ENCODE peak calls at places on chromosomes 2 and 18, in seven cellular contexts. C is NB4, L is fibroblast of lung, I is upper lobe of right lung, X is breast epithelium, K is heart right ventricle, S is esophagus squamous epithelium. Z is an unnamed sample.

GRCh38 chr2:239329972-239330572 is 70.7 kb downstream of the HDAC4 start:
- DNase-seq in L (no peak), X (no peak), K (peak; percentile 51), C (no peak), S (no peak), I (no peak), Z (no peak)

GRCh38 chr18:31789409-31789808 is 28.7 kb upstream of the SLC25A52 start:
- DNase-seq in C (no peak), S (no peak), L (no peak), X (no peak), K (no peak), I (no peak), Z (no peak)

GRCh38 chr2:177670791-177671528 is 278.4 kb downstream of the AGPS start:
- DNase-seq in X (no peak), K (no peak), L (no peak), S (no peak), I (no peak), C (no peak), Z (no peak)

GRCh38 chr2:197893403-197894177 is 89.2 kb downstream of the PLCL1 start:
- DNase-seq in S (no peak), K (peak; percentile 32), I (no peak), X (no peak), C (no peak), L (no peak), Z (no peak)

GRCh38 chr2:235447210-235447609 is 46.6 kb upstream of the AGAP1 start:
- DNase-seq in L (peak; percentile 13), C (no peak), K (no peak), X (no peak), S (no peak), I (no peak), Z (no peak)

GRCh38 chr2:178912416-178913056 is 105.3 kb upstream of the TTN start:
- DNase-seq in L (peak; percentile 26), C (peak; percentile 14), I (no peak), K (no peak), S (no peak), X (no peak), Z (no peak)

GRCh38 chr2:35501076-35501475 is 854.5 kb upstream of the CRIM1 start:
- DNase-seq in X (no peak), I (no peak), S (no peak), L (peak; percentile 31), C (no peak), K (no peak), Z (no peak)

GRCh38 chr18:44759925-44760342 is 79.2 kb downstream of the SETBP1 start:
- DNase-seq in X (no peak), K (no peak), C (no peak), S (no peak), I (no peak), L (no peak), Z (no peak)

GRCh38 chr2:179990676-179991317 is 16.3 kb downstream of the CWC22 start:
- DNase-seq in S (no peak), L (no peak), I (no peak), X (no peak), K (no peak), C (no peak), Z (no peak)

GRCh38 chr2:200787351-200788128 is 24.2 kb upstream of the BZW1 start:
- DNase-seq in X (no peak), L (peak; percentile 97), C (peak; percentile 65), I (no peak), K (no peak), S (no peak), Z (peak; percentile 65)

GRCh38 chr2:2933421-2933820 is 444.2 kb downstream of the EIPR1 start:
- DNase-seq in L (no peak), I (no peak), X (no peak), S (no peak), K (no peak), C (no peak), Z (no peak)

GRCh38 chr2:217953531-217953932 is 49.3 kb downstream of the TNS1 start:
- DNase-seq in I (peak; percentile 62), S (no peak), L (no peak), K (no peak), X (peak; percentile 49), C (no peak), Z (no peak)

GRCh38 chr2:196379600-196379999 is 208.2 kb upstream of the STK17B start:
- DNase-seq in L (no peak), S (no peak), I (no peak), C (no peak), K (no peak), X (no peak), Z (no peak)

GRCh38 chr2:191636235-191636543 is 41.7 kb upstream of the NABP1 start:
- DNase-seq in C (no peak), I (no peak), K (no peak), L (peak; percentile 97), S (no peak), X (no peak), Z (no peak)

GRCh38 chr2:118477111-118477517 is 370.3 kb downstream of the EN1 start:
- DNase-seq in K (no peak), C (no peak), I (no peak), X (no peak), S (no peak), L (no peak), Z (no peak)

GRCh38 chr2:133886735-133887675 is 318.7 kb upstream of the NCKAP5 start:
- DNase-seq in S (no peak), X (peak; percentile 81), K (peak; percentile 51), I (peak; percentile 79), C (peak; percentile 69), L (peak; percentile 50), Z (peak; percentile 52)

GRCh38 chr2:165898381-165898780 is 55.2 kb downstream of the TTC21B start:
- DNase-seq in S (no peak), X (peak; percentile 27), C (peak; percentile 56), L (no peak), K (no peak), I (no peak), Z (no peak)

GRCh38 chr2:175414872-175415487 is 233.5 kb upstream of the ATP5MC3 start:
- DNase-seq in S (no peak), X (peak; percentile 41), K (peak; percentile 35), C (peak; percentile 90), L (peak; percentile 47), I (peak; percentile 61), Z (peak; percentile 55)

GRCh38 chr2:172434821-172435607 is 7.6 kb downstream of the ITGA6 start:
- DNase-seq in S (no peak), X (no peak), C (peak; percentile 60), I (no peak), K (no peak), L (peak; percentile 20), Z (no peak)

GRCh38 chr2:130376433-130377293 is 20.8 kb downstream of the PTPN18 start:
- DNase-seq in C (peak; percentile 60), X (no peak), I (no peak), S (no peak), K (no peak), L (no peak), Z (no peak)
- TF ChIP-seq CTCF in C (peak; percentile 11), X (no peak), I (no peak), S (no peak), K (peak; percentile 21), L (peak; percentile 15), Z (peak; percentile 25)

GRCh38 chr18:12334280-12335262 is 26.5 kb downstream of the TUBB6 start:
- DNase-seq in S (no peak), C (no peak), I (no peak), K (peak; percentile 35), L (no peak), X (no peak), Z (no peak)

GRCh38 chr18:12336251-12336650 is 28.2 kb downstream of the TUBB6 start:
- DNase-seq in X (no peak), S (no peak), I (no peak), K (no peak), L (no peak), C (no peak), Z (no peak)

GRCh38 chr18:12336887-12337286 is 28.8 kb downstream of the TUBB6 start:
- DNase-seq in I (no peak), S (no peak), X (no peak), K (no peak), C (no peak), L (peak; percentile 93), Z (peak; percentile 24)

GRCh38 chr18:12335503-12335902 is 27.5 kb downstream of the TUBB6 start:
- DNase-seq in K (no peak), X (no peak), I (no peak), L (no peak), S (no peak), C (no peak), Z (no peak)

GRCh38 chr18:12333650-12334279 is 25.7 kb downstream of the TUBB6 start:
- DNase-seq in K (no peak), I (no peak), S (no peak), L (no peak), C (no peak), X (no peak), Z (no peak)
- H3K4me3 ChIP-seq in K (no peak overlapping the region), I (no peak overlapping the region), S (no peak overlapping the region), L (no peak overlapping the region), C (no peak overlapping the region), X (no peak overlapping the region), Z (no peak overlapping the region)

DNA sequence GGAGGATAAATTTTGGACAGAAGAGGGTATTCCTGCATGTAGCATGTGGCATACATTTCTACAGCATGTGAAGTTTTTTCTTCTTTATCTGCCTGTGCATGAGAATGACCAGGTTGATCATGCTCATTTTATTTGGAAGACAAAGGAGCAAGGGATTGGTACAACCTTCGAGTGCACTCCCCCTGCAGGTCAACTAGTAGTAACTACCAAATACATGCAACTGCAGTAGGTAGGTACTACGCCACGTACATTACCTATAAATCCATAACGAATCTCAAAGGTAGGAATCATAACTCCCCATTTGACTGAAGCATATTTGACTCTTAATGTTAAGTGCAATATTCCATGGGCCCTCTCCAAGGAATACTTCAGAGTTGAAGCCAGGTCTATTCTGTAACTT is 763.9 kb downstream of the TSN start:
- DNase-seq in X (no peak), C (peak; percentile 36), K (no peak), I (no peak), S (no peak), L (no peak), Z (no peak)
- TF ChIP-seq CTCF in X (no peak), C (peak; percentile 52), K (peak; percentile 7), I (peak; percentile 6), S (no peak), L (peak; percentile 12), Z (no peak)

GRCh38 chr18:69617888-69618287 is 217.2 kb downstream of the DOK6 start:
- DNase-seq in C (no peak), X (no peak), K (no peak), S (no peak), L (peak; percentile 90), I (no peak), Z (no peak)

GRCh38 chr18:69622192-69622591 is 221.5 kb downstream of the DOK6 start:
- DNase-seq in I (no peak), S (no peak), L (no peak), X (no peak), C (no peak), K (no peak), Z (no peak)

GRCh38 chr18:69626643-69627242 is 226.1 kb downstream of the DOK6 start:
- DNase-seq in X (no peak), I (no peak), L (peak; percentile 47), C (no peak), K (no peak), S (no peak), Z (no peak)

GRCh38 chr18:69617408-69617807 is 216.7 kb downstream of the DOK6 start:
- DNase-seq in X (no peak), S (no peak), C (no peak), L (no peak), K (no peak), I (no peak), Z (no peak)

DNA sequence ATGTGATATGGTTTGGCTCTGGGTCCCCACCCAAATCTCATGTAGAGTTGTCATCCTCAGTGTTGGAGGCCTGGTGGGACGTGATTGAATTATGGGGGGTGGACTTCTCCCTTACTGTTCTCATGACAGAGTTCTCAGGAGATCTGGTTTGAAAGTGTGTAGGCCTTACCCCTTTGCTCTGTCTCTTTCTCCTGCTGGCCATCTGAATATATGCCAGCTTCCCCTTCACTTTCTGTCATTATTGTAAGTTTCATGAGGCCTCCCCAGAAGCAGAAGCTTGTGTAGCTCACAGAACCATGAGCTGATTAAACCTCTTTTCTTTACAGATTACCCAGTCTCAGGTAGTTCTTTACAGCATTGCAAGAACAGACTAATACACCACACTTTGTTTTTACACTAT is 222.3 kb downstream of the DOK6 start:
- DNase-seq in L (no peak), C (no peak), X (no peak), K (no peak), S (no peak), I (no peak), Z (no peak)
- H3K4me3 ChIP-seq in L (no peak overlapping the region), C (no peak overlapping the region), X (no peak overlapping the region), K (no peak overlapping the region), S (no peak overlapping the region), I (no peak overlapping the region), Z (no peak overlapping the region)

Z was measured in HFF-Myc.